ENCODE peak calls at places on chromosomes 7 and 10, in ten cellular contexts. One of them, this sample, is unnamed.

GRCh38 chr7:42262907-42263466 is 26.0 kb upstream of the GLI3 start:
- DNase-seq in CD8-positive, alpha-beta T cell: no peak
- DNase-seq in astrocyte of the cerebellum: peak
- DNase-seq in cardiac muscle cell: no peak
- DNase-seq in AG09319: no peak
- DNase-seq in fibroblast of the aortic adventitia: peak
- DNase-seq in kidney: no peak
- DNase-seq in RWPE1: peak
- DNase-seq in lower lobe of right lung: no peak
- DNase-seq in left ventricle myocardium inferior: peak
- DNase-seq in this sample: no peak

GRCh38 chr7:22730921-22731654 is 4.1 kb downstream of the IL6 start:
- DNase-seq in astrocyte of the cerebellum: peak
- DNase-seq in RWPE1: peak
- DNase-seq in left ventricle myocardium inferior: no peak
- DNase-seq in AG09319: no peak
- DNase-seq in kidney: no peak
- DNase-seq in lower lobe of right lung: no peak
- DNase-seq in CD8-positive, alpha-beta T cell: no peak
- DNase-seq in cardiac muscle cell: no peak
- DNase-seq in fibroblast of the aortic adventitia: peak
- DNase-seq in this sample: no peak

GRCh38 chr10:28291881-28292297 is 11.0 kb downstream of the MPP7 start:
- DNase-seq in left ventricle myocardium inferior: no peak
- DNase-seq in RWPE1: peak
- DNase-seq in CD8-positive, alpha-beta T cell: no peak
- DNase-seq in cardiac muscle cell: no peak
- DNase-seq in kidney: no peak
- DNase-seq in fibroblast of the aortic adventitia: peak
- DNase-seq in lower lobe of right lung: no peak
- DNase-seq in astrocyte of the cerebellum: no peak
- DNase-seq in AG09319: no peak
- DNase-seq in this sample: no peak

GRCh38 chr7:139960158-139960557 is 102.6 kb downstream of the PARP12 start:
- DNase-seq in lower lobe of right lung: no peak
- DNase-seq in left ventricle myocardium inferior: no peak
- DNase-seq in fibroblast of the aortic adventitia: peak
- DNase-seq in astrocyte of the cerebellum: no peak
- DNase-seq in CD8-positive, alpha-beta T cell: no peak
- DNase-seq in RWPE1: no peak
- DNase-seq in kidney: no peak
- DNase-seq in cardiac muscle cell: no peak
- DNase-seq in AG09319: no peak
- DNase-seq in this sample: no peak

GRCh38 chr10:33291053-33291592 is 43.3 kb downstream of the NRP1 start:
- DNase-seq in AG09319: peak
- DNase-seq in kidney: no peak
- DNase-seq in CD8-positive, alpha-beta T cell: no peak
- DNase-seq in astrocyte of the cerebellum: peak
- DNase-seq in left ventricle myocardium inferior: no peak
- DNase-seq in cardiac muscle cell: no peak
- DNase-seq in RWPE1: peak
- DNase-seq in lower lobe of right lung: no peak
- DNase-seq in fibroblast of the aortic adventitia: peak
- DNase-seq in this sample: no peak

GRCh38 chr10:27618036-27618615 is 114.0 kb downstream of the RAB18 start:
- DNase-seq in left ventricle myocardium inferior: no peak
- DNase-seq in fibroblast of the aortic adventitia: no peak
- DNase-seq in AG09319: no peak
- DNase-seq in cardiac muscle cell: no peak
- DNase-seq in lower lobe of right lung: no peak
- DNase-seq in RWPE1: no peak
- DNase-seq in kidney: no peak
- DNase-seq in astrocyte of the cerebellum: no peak
- DNase-seq in CD8-positive, alpha-beta T cell: no peak
- DNase-seq in this sample: no peak

GRCh38 chr10:844552-844951 is 87.0 kb downstream of the LARP4B start:
- DNase-seq in kidney: no peak
- DNase-seq in RWPE1: no peak
- DNase-seq in fibroblast of the aortic adventitia: peak
- DNase-seq in left ventricle myocardium inferior: no peak
- DNase-seq in AG09319: no peak
- DNase-seq in cardiac muscle cell: no peak
- DNase-seq in astrocyte of the cerebellum: no peak
- DNase-seq in lower lobe of right lung: no peak
- DNase-seq in CD8-positive, alpha-beta T cell: no peak
- DNase-seq in this sample: no peak

GRCh38 chr10:87740232-87740631 is 77.8 kb downstream of the ATAD1 start:
- DNase-seq in astrocyte of the cerebellum: no peak
- DNase-seq in CD8-positive, alpha-beta T cell: no peak
- DNase-seq in fibroblast of the aortic adventitia: peak
- DNase-seq in RWPE1: peak
- DNase-seq in AG09319: peak
- DNase-seq in lower lobe of right lung: no peak
- DNase-seq in kidney: no peak
- DNase-seq in cardiac muscle cell: no peak
- DNase-seq in left ventricle myocardium inferior: no peak
- DNase-seq in this sample: no peak

GRCh38 chr10:90977162-90977854 is 56.4 kb upstream of the ANKRD1 start:
- DNase-seq in astrocyte of the cerebellum: no peak
- DNase-seq in cardiac muscle cell: no peak
- DNase-seq in AG09319: no peak
- DNase-seq in left ventricle myocardium inferior: no peak
- DNase-seq in CD8-positive, alpha-beta T cell: no peak
- DNase-seq in RWPE1: no peak
- DNase-seq in kidney: no peak
- DNase-seq in lower lobe of right lung: no peak
- DNase-seq in fibroblast of the aortic adventitia: no peak
- DNase-seq in this sample: peak

GRCh38 chr10:91344117-91344856 is 65.9 kb upstream of the HECTD2 start:
- DNase-seq in astrocyte of the cerebellum: no peak
- DNase-seq in kidney: no peak
- DNase-seq in left ventricle myocardium inferior: no peak
- DNase-seq in lower lobe of right lung: no peak
- DNase-seq in fibroblast of the aortic adventitia: no peak
- DNase-seq in cardiac muscle cell: no peak
- DNase-seq in AG09319: no peak
- DNase-seq in CD8-positive, alpha-beta T cell: no peak
- DNase-seq in RWPE1: no peak
- DNase-seq in this sample: no peak

GRCh38 chr7:149422914-149423285 is 38.0 kb downstream of the ZNF777 start:
- DNase-seq in astrocyte of the cerebellum: no peak
- DNase-seq in RWPE1: no peak
- DNase-seq in AG09319: no peak
- DNase-seq in left ventricle myocardium inferior: peak
- DNase-seq in cardiac muscle cell: no peak
- DNase-seq in kidney: peak
- DNase-seq in fibroblast of the aortic adventitia: no peak
- DNase-seq in lower lobe of right lung: peak
- DNase-seq in CD8-positive, alpha-beta T cell: peak
- DNase-seq in this sample: no peak

GRCh38 chr7:136957391-136957790 is 88.9 kb downstream of the CHRM2 start:
- DNase-seq in fibroblast of the aortic adventitia: no peak
- DNase-seq in CD8-positive, alpha-beta T cell: no peak
- DNase-seq in lower lobe of right lung: no peak
- DNase-seq in astrocyte of the cerebellum: no peak
- DNase-seq in cardiac muscle cell: no peak
- DNase-seq in AG09319: no peak
- DNase-seq in left ventricle myocardium inferior: no peak
- DNase-seq in kidney: no peak
- DNase-seq in RWPE1: no peak
- DNase-seq in this sample: no peak

GRCh38 chr10:62512732-62513475 is 138.7 kb downstream of the ZNF365 start:
- DNase-seq in cardiac muscle cell: no peak
- DNase-seq in fibroblast of the aortic adventitia: no peak
- DNase-seq in AG09319: no peak
- DNase-seq in CD8-positive, alpha-beta T cell: no peak
- DNase-seq in kidney: no peak
- DNase-seq in lower lobe of right lung: no peak
- DNase-seq in RWPE1: no peak
- DNase-seq in astrocyte of the cerebellum: no peak
- DNase-seq in left ventricle myocardium inferior: no peak
- DNase-seq in this sample: no peak

GRCh38 chr7:96120445-96120844 is 201.5 kb downstream of the SLC25A13 start:
- DNase-seq in kidney: no peak
- DNase-seq in RWPE1: no peak
- DNase-seq in cardiac muscle cell: no peak
- DNase-seq in AG09319: no peak
- DNase-seq in left ventricle myocardium inferior: no peak
- DNase-seq in fibroblast of the aortic adventitia: no peak
- DNase-seq in CD8-positive, alpha-beta T cell: no peak
- DNase-seq in lower lobe of right lung: no peak
- DNase-seq in astrocyte of the cerebellum: no peak
- DNase-seq in this sample: no peak

GRCh38 chr10:108362306-108362705 is 1197.8 kb upstream of the SORCS1 start:
- DNase-seq in cardiac muscle cell: no peak
- DNase-seq in lower lobe of right lung: no peak
- DNase-seq in fibroblast of the aortic adventitia: no peak
- DNase-seq in CD8-positive, alpha-beta T cell: no peak
- DNase-seq in kidney: no peak
- DNase-seq in astrocyte of the cerebellum: no peak
- DNase-seq in left ventricle myocardium inferior: no peak
- DNase-seq in AG09319: no peak
- DNase-seq in RWPE1: no peak
- DNase-seq in this sample: no peak
- TF ChIP-seq CTCF in cardiac muscle cell: no peak
- TF ChIP-seq CTCF in lower lobe of right lung: no peak
- TF ChIP-seq CTCF in fibroblast of the aortic adventitia: no peak
- TF ChIP-seq CTCF in CD8-positive, alpha-beta T cell: no peak
- TF ChIP-seq CTCF in kidney: no peak
- TF ChIP-seq CTCF in astrocyte of the cerebellum: no peak
- TF ChIP-seq CTCF in left ventricle myocardium inferior: no peak
- TF ChIP-seq CTCF in AG09319: no peak
- TF ChIP-seq CTCF in RWPE1: no peak
- TF ChIP-seq CTCF in this sample: no peak

GRCh38 chr7:157079116-157079515 is 59.6 kb upstream of the UBE3C start:
- DNase-seq in left ventricle myocardium inferior: no peak
- DNase-seq in RWPE1: no peak
- DNase-seq in fibroblast of the aortic adventitia: no peak
- DNase-seq in lower lobe of right lung: no peak
- DNase-seq in CD8-positive, alpha-beta T cell: no peak
- DNase-seq in cardiac muscle cell: no peak
- DNase-seq in astrocyte of the cerebellum: no peak
- DNase-seq in kidney: peak
- DNase-seq in AG09319: no peak
- DNase-seq in this sample: no peak

GRCh38 chr7:157080111-157080730 is 58.5 kb upstream of the UBE3C start:
- DNase-seq in AG09319: no peak
- DNase-seq in kidney: peak
- DNase-seq in fibroblast of the aortic adventitia: no peak
- DNase-seq in cardiac muscle cell: no peak
- DNase-seq in lower lobe of right lung: no peak
- DNase-seq in left ventricle myocardium inferior: no peak
- DNase-seq in astrocyte of the cerebellum: no peak
- DNase-seq in CD8-positive, alpha-beta T cell: no peak
- DNase-seq in RWPE1: no peak
- DNase-seq in this sample: no peak

GRCh38 chr7:157077021-157077420 is 61.7 kb upstream of the UBE3C start:
- DNase-seq in cardiac muscle cell: no peak
- DNase-seq in CD8-positive, alpha-beta T cell: no peak
- DNase-seq in RWPE1: no peak
- DNase-seq in lower lobe of right lung: no peak
- DNase-seq in left ventricle myocardium inferior: no peak
- DNase-seq in kidney: peak
- DNase-seq in AG09319: no peak
- DNase-seq in astrocyte of the cerebellum: no peak
- DNase-seq in fibroblast of the aortic adventitia: no peak
- DNase-seq in this sample: no peak

GRCh38 chr7:157076466-157076865 is 62.3 kb upstream of the UBE3C start:
- DNase-seq in kidney: peak
- DNase-seq in astrocyte of the cerebellum: no peak
- DNase-seq in cardiac muscle cell: no peak
- DNase-seq in CD8-positive, alpha-beta T cell: no peak
- DNase-seq in left ventricle myocardium inferior: no peak
- DNase-seq in RWPE1: no peak
- DNase-seq in AG09319: no peak
- DNase-seq in fibroblast of the aortic adventitia: no peak
- DNase-seq in lower lobe of right lung: no peak
- DNase-seq in this sample: no peak

DNA sequence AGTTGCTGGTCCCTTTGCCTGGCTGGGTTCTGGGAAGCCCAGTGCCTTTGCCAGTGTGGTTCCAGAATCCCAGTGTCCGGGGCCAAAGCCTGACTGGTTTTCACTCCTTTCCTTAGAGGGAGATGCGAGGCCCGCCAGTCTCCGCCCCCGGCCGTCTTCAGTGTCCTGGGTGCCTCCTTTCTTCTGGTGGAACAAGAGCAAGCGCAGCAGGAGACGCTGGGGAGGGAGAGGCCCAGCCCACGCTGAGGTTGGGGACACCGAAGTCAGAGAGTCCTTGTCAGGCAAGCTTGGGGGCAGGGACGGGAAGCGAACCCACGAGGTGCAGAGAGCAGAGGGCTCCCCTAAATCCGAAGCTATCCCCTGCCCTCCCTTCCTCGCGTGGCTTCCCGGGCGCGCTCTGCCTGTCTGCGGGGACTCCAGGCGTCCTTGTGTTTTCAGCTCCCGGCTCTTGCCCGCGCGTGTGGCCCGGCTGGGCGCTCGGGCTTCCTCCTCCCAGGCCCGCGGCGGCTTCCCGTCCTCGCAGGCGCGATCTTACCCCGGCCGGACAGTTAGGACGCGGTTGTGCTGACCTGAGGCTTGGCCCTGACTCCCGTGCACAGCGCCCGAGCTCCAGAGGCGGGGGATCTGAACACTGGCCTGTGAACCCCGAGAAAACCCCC is 60.6 kb upstream of the UBE3C start:
- DNase-seq in CD8-positive, alpha-beta T cell: no peak
- DNase-seq in AG09319: no peak
- DNase-seq in lower lobe of right lung: no peak
- DNase-seq in cardiac muscle cell: peak
- DNase-seq in kidney: peak
- DNase-seq in RWPE1: no peak
- DNase-seq in left ventricle myocardium inferior: no peak
- DNase-seq in astrocyte of the cerebellum: no peak
- DNase-seq in fibroblast of the aortic adventitia: no peak
- DNase-seq in this sample: no peak
- TF ChIP-seq CTCF in CD8-positive, alpha-beta T cell: no peak
- TF ChIP-seq CTCF in AG09319: no peak
- TF ChIP-seq CTCF in lower lobe of right lung: no peak
- TF ChIP-seq CTCF in cardiac muscle cell: no peak
- TF ChIP-seq CTCF in kidney: no peak
- TF ChIP-seq CTCF in RWPE1: no peak
- TF ChIP-seq CTCF in left ventricle myocardium inferior: no peak
- TF ChIP-seq CTCF in astrocyte of the cerebellum: no peak
- TF ChIP-seq CTCF in fibroblast of the aortic adventitia: no peak
- TF ChIP-seq CTCF in this sample: no peak

GRCh38 chr10:126571203-126571602 is 99.3 kb downstream of the C10orf90 start:
- DNase-seq in left ventricle myocardium inferior: no peak
- DNase-seq in CD8-positive, alpha-beta T cell: no peak
- DNase-seq in AG09319: no peak
- DNase-seq in cardiac muscle cell: no peak
- DNase-seq in fibroblast of the aortic adventitia: no peak
- DNase-seq in RWPE1: no peak
- DNase-seq in lower lobe of right lung: no peak
- DNase-seq in astrocyte of the cerebellum: no peak
- DNase-seq in kidney: no peak
- DNase-seq in this sample: no peak
- TF ChIP-seq CTCF in left ventricle myocardium inferior: no peak
- TF ChIP-seq CTCF in CD8-positive, alpha-beta T cell: no peak
- TF ChIP-seq CTCF in AG09319: no peak
- TF ChIP-seq CTCF in cardiac muscle cell: no peak
- TF ChIP-seq CTCF in fibroblast of the aortic adventitia: no peak
- TF ChIP-seq CTCF in RWPE1: no peak
- TF ChIP-seq CTCF in lower lobe of right lung: no peak
- TF ChIP-seq CTCF in astrocyte of the cerebellum: no peak
- TF ChIP-seq CTCF in kidney: no peak
- TF ChIP-seq CTCF in this sample: peak

GRCh38 chr7:106294334-106294733 is 9.6 kb upstream of the NAMPT start:
- DNase-seq in RWPE1: no peak
- DNase-seq in cardiac muscle cell: no peak
- DNase-seq in astrocyte of the cerebellum: no peak
- DNase-seq in kidney: no peak
- DNase-seq in CD8-positive, alpha-beta T cell: no peak
- DNase-seq in lower lobe of right lung: no peak
- DNase-seq in left ventricle myocardium inferior: no peak
- DNase-seq in AG09319: no peak
- DNase-seq in fibroblast of the aortic adventitia: no peak
- DNase-seq in this sample: no peak
- TF ChIP-seq CTCF in RWPE1: no peak
- TF ChIP-seq CTCF in cardiac muscle cell: no peak
- TF ChIP-seq CTCF in astrocyte of the cerebellum: peak
- TF ChIP-seq CTCF in kidney: no peak
- TF ChIP-seq CTCF in CD8-positive, alpha-beta T cell: no peak
- TF ChIP-seq CTCF in lower lobe of right lung: no peak
- TF ChIP-seq CTCF in left ventricle myocardium inferior: no peak
- TF ChIP-seq CTCF in AG09319: no peak
- TF ChIP-seq CTCF in fibroblast of the aortic adventitia: peak
- TF ChIP-seq CTCF in this sample: no peak

This sample was measured in GM13977.